ENCODE peak calls at places on chromosomes 4 and X, in six cellular contexts. B is mesenchymal stem cell; R is CD8-positive, alpha-beta memory T cell; S is MM.1S; G is heart right ventricle; T is left ventricle myocardium inferior. D is an unnamed sample. For H3K36me3, the result is how much of the 10 kb centered on the place peaks cover.

GRCh38 chr4:28360681-28361080 is 1500.0 kb downstream of the STIM2 start:
- DNase-seq in T (no peak), G (no peak), S (no peak), B (no peak), R (no peak), D (no peak)

GRCh38 chr4:157072002-157072401 is 3.9 kb upstream of the GLRB start:
- DNase-seq in T (no peak), R (no peak), B (peak), G (no peak), S (no peak), D (no peak)

GRCh38 chr4:14668296-14668695 is 334.0 kb upstream of the CPEB2 start:
- DNase-seq in R (no peak), T (no peak), B (no peak), S (no peak), G (no peak), D (no peak)

GRCh38 chr4:84622959-84623358 is 40.0 kb downstream of the CDS1 start:
- DNase-seq in S (no peak), G (no peak), R (no peak), B (peak), T (no peak), D (no peak)

GRCh38 chrX:139085404-139085803 is 373.9 kb upstream of the FGF13 start:
- DNase-seq in T (no peak), G (no peak), B (no peak), S (no peak), R (no peak), D (no peak)

GRCh38 chr4:77877771-77878170 is 15.1 kb downstream of the MRPL1 start:
- DNase-seq in G (no peak), T (no peak), R (no peak), B (no peak), S (no peak), D (no peak)

GRCh38 chr4:118968006-118968405 is 79.4 kb downstream of the SYNPO2 start:
- DNase-seq in S (peak), T (no peak), B (peak), R (no peak), G (peak), D (no peak)

GRCh38 chrX:16612257-16612987 is 37.5 kb upstream of the S100G start:
- DNase-seq in S (no peak), T (no peak), R (no peak), B (no peak), G (no peak), D (no peak)

GRCh38 chrX:147565239-147565638 is 346.5 kb upstream of the FMR1 start:
- DNase-seq in B (no peak), R (no peak), G (no peak), S (no peak), T (no peak), D (no peak)

GRCh38 chr4:22385615-22386014 is 130.3 kb downstream of the ADGRA3 start:
- DNase-seq in B (peak), T (no peak), S (no peak), R (no peak), G (no peak), D (no peak)

GRCh38 chr4:19266566-19266965 is 985.1 kb upstream of the SLIT2 start:
- DNase-seq in G (no peak), R (no peak), B (peak), S (no peak), T (no peak), D (no peak)

GRCh38 chr4:151917145-151917775 is 156.5 kb upstream of the GATB start:
- DNase-seq in R (no peak), G (no peak), T (no peak), B (peak), S (no peak), D (no peak)

GRCh38 chr4:105061136-105061696 is 85.5 kb upstream of the TET2 start:
- DNase-seq in R (no peak), G (peak), B (no peak), T (no peak), S (peak), D (no peak)

GRCh38 chr4:126752702-126753101 is 880.1 kb upstream of the INTU start:
- DNase-seq in G (no peak), B (no peak), R (no peak), S (no peak), T (no peak), D (no peak)

GRCh38 chrX:134237363-134237702 is 351 bp downstream of the CCDC160 start:
- DNase-seq in T (no peak), G (no peak), S (no peak), R (no peak), B (peak), D (no peak)

GRCh38 chr4:158805628-158806471 is 37.0 kb downstream of the FNIP2 start:
- DNase-seq in S (no peak), B (peak), G (no peak), R (no peak), T (no peak), D (no peak)

GRCh38 chr4:185504098-185505047 is 30.9 kb downstream of the PDLIM3 start:
- DNase-seq in G (peak), S (no peak), T (peak), R (no peak), B (peak), D (no peak)

GRCh38 chr4:71830-72229 is 18.7 kb downstream of the ZNF595 start:
- DNase-seq in S (no peak), R (no peak), B (no peak), G (no peak), T (no peak), D (no peak)

GRCh38 chr4:180827193-180827592 is 1416.0 kb upstream of the TENM3 start:
- DNase-seq in S (no peak), G (no peak), R (no peak), B (peak), T (no peak), D (no peak)

GRCh38 chr4:19074061-19074460 is 1052.5 kb upstream of the LCORL start:
- DNase-seq in R (no peak), G (no peak), T (no peak), B (no peak), S (no peak), D (no peak)

GRCh38 chr4:47525154-47525819 is 40.2 kb downstream of the ATP10D start:
- DNase-seq in R (no peak), T (no peak), B (peak), G (peak), S (no peak), D (no peak)

GRCh38 chr4:27050731-27051130 is 190.1 kb downstream of the STIM2 start:
- DNase-seq in R (no peak), B (no peak), T (no peak), S (no peak), G (no peak), D (no peak)

GRCh38 chrX:15188039-15188438 is 81.8 kb downstream of the ASB9 start:
- DNase-seq in S (no peak), T (no peak), B (no peak), R (no peak), G (no peak), D (no peak)

GRCh38 chr4:13347517-13348125 is 136.5 kb downstream of the RAB28 start:
- DNase-seq in S (no peak), T (no peak), G (no peak), B (peak), R (no peak), D (no peak)

GRCh38 chr4:27684501-27685077 is 823.9 kb downstream of the STIM2 start:
- DNase-seq in R (no peak), B (peak), T (peak), S (peak), G (peak), D (no peak)

GRCh38 chr4:76339364-76339763 is 32.8 kb downstream of the STBD1 start:
- DNase-seq in G (no peak), T (no peak), S (no peak), R (no peak), B (peak), D (no peak)

GRCh38 chr4:81093720-81094401 is 63.4 kb downstream of the BMP3 start:
- DNase-seq in G (no peak), S (no peak), B (no peak), R (no peak), T (no peak), D (no peak)

GRCh38 chr4:22458112-22458511 is 57.8 kb downstream of the ADGRA3 start:
- DNase-seq in B (no peak), G (no peak), T (no peak), R (no peak), S (no peak), D (no peak)

GRCh38 chrX:22987452-22987851 is 12.3 kb upstream of the DDX53 start:
- DNase-seq in G (no peak), R (no peak), B (peak), T (no peak), S (no peak), D (no peak)

GRCh38 chr4:1895971-1896657 is 24.9 kb downstream of the NSD2 start:
- DNase-seq in R (no peak), S (no peak), T (no peak), G (no peak), B (no peak), D (no peak)
- H3K36me3 ChIP-seq in R (under half), S (under half), T (under half), G (under half), B (under half), D (under half)

GRCh38 chr4:30847157-30847556 is 127.0 kb downstream of the PCDH7 start:
- DNase-seq in B (peak), R (no peak), G (no peak), S (no peak), T (no peak), D (no peak)
- H3K27ac ChIP-seq in B (no peak), R (no peak), G (no peak), S (no peak), T (no peak), D (no peak)

GRCh38 chr4:17599826-17600225 is 14.6 kb upstream of the MED28 start:
- DNase-seq in S (no peak), B (no peak), R (no peak), G (no peak), T (no peak), D (no peak)

GRCh38 chr4:17597517-17597916 is 16.9 kb upstream of the MED28 start:
- DNase-seq in S (no peak), G (no peak), T (no peak), R (no peak), B (peak), D (no peak)

GRCh38 chr4:17595471-17596005 is 18.5 kb downstream of the LAP3 start:
- DNase-seq in B (no peak), G (no peak), S (peak), T (no peak), R (no peak), D (no peak)
- H3K36me3 ChIP-seq in B (half or more), G (half or more), S (under half), T (half or more), R (under half), D (under half)

DNA sequence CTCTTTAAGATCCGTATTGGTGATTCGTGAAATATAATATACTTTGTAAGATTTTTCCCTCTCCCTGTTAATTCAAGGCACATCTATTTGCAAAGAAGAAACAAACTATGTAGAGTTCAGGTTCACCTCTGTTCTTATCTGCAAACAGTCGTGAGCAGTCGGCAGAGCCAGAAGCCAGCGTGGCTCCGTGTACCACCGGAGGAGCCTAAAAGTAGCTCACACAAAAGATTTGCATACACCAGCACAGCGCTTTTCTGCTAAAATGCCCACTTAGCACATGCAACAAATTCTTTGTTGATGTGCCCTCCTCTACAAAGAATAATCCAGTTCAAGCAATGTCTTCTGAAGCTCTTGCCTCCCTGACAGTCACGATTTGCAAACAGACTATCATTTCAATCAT is 416.0 kb upstream of the TENM3 start:
- DNase-seq in R (no peak), B (no peak), T (no peak), S (peak), G (no peak), D (no peak)
- H3K27ac ChIP-seq in R (no peak), B (no peak), T (no peak), S (peak), G (no peak), D (no peak)

DNA sequence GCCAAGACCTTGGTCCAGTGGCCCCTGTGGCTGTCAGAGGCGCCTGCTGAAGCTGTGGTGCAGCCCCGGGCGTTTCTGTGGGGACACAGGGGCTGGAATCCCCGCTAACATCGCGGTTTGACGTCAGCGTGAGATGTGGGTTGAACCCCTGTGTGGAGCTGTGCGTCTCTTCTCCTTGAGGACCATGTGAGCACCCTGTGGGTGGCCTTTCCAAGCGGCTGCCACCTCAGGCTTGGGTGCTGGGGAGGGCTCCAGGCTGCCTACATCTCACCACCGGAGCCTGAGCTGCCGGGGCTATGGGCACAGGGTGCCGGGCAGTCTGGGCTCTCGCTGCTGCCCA is 27.7 kb downstream of the UVSSA start:
- DNase-seq in R (no peak), B (no peak), T (no peak), S (no peak), G (no peak), D (no peak)
- H3K36me3 ChIP-seq in R (under half), B (under half), T (under half), S (under half), G (under half), D (under half)

DNA sequence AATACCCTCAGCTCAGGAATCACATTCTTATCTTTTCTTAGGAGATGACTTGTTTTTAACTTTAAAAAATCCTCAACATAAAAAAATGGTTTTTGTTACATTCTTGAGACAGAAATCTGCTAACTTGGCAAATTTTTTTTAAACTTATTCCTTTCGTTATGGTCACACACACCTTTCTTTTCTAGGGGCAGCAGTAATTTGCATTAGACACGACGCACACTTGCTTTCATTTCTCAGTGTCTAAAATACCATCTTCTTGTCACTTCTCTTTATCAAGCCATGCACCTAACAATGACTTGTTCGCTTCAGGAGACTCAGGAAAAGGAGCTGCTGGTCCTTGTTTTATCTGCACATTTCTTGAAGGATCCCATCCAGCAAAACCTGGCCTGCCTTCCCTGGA is 112.6 kb upstream of the TBL1X start:
- DNase-seq in T (no peak), S (peak), B (no peak), R (no peak), G (no peak), D (no peak)
- H3K27ac ChIP-seq in T (no peak), S (peak), B (no peak), R (peak), G (no peak), D (peak)

GRCh38 chr4:41438564-41438963 is 99.4 kb upstream of the LIMCH1 start:
- DNase-seq in S (no peak), B (peak), G (no peak), R (no peak), T (no peak), D (no peak)
- H3K36me3 ChIP-seq in S (under half), B (under half), G (under half), R (under half), T (under half), D (under half)

GRCh38 chrX:136112781-136113180 is 34.6 kb upstream of the FHL1 start:
- DNase-seq in S (no peak), T (no peak), R (no peak), B (no peak), G (no peak), D (no peak)
- H3K27ac ChIP-seq in S (no peak), T (no peak), R (no peak), B (no peak), G (no peak), D (no peak)

GRCh38 chr4:140640150-140640748 is 71.5 kb upstream of the UCP1 start:
- DNase-seq in S (no peak), B (no peak), R (no peak), G (no peak), T (no peak), D (no peak)
- H3K36me3 ChIP-seq in S (under half), B (under half), R (under half), G (half or more), T (under half), D (under half)